ENCODE peak calls at places on chromosomes 3 and 15, in four cellular contexts. One of them, this sample, is unnamed.

GRCh38 chr3:1235526-1236120 is 142.8 kb downstream of the CNTN6 start:
- DNase-seq in A549: no peak
- DNase-seq in upper lobe of left lung: no peak
- DNase-seq in thoracic aorta: no peak
- DNase-seq in this sample: no peak

GRCh38 chr15:35289029-35289617 is 204.0 kb upstream of the NANOGP8 start:
- DNase-seq in A549: peak; percentile 42
- DNase-seq in upper lobe of left lung: no peak
- DNase-seq in thoracic aorta: no peak
- DNase-seq in this sample: no peak

GRCh38 chr15:81744364-81744763 is 301.5 kb downstream of the MEX3B start:
- DNase-seq in A549: no peak
- DNase-seq in upper lobe of left lung: no peak
- DNase-seq in thoracic aorta: no peak
- DNase-seq in this sample: no peak

GRCh38 chr3:23836536-23837230 is 30.9 kb downstream of the UBE2E1 start:
- DNase-seq in A549: no peak
- DNase-seq in upper lobe of left lung: no peak
- DNase-seq in thoracic aorta: no peak
- DNase-seq in this sample: no peak

GRCh38 chr3:127791221-127791913 is 30.9 kb downstream of the MGLL start:
- DNase-seq in A549: no peak
- DNase-seq in upper lobe of left lung: no peak
- DNase-seq in thoracic aorta: no peak
- DNase-seq in this sample: no peak

GRCh38 chr15:76208084-76208785 is 103.0 kb downstream of the ETFA start:
- DNase-seq in A549: no peak
- DNase-seq in upper lobe of left lung: no peak
- DNase-seq in thoracic aorta: no peak
- DNase-seq in this sample: peak; percentile 38

GRCh38 chr3:48413611-48414010 is 16.3 kb downstream of the PLXNB1 start:
- DNase-seq in A549: no peak
- DNase-seq in upper lobe of left lung: peak; percentile 62
- DNase-seq in thoracic aorta: no peak
- DNase-seq in this sample: no peak

GRCh38 chr15:94387854-94388441 is 156.6 kb downstream of the MCTP2 start:
- DNase-seq in A549: no peak
- DNase-seq in upper lobe of left lung: no peak
- DNase-seq in thoracic aorta: no peak
- DNase-seq in this sample: no peak

GRCh38 chr15:39837454-39837853 is 54.8 kb upstream of the FSIP1 start:
- DNase-seq in A549: no peak
- DNase-seq in upper lobe of left lung: no peak
- DNase-seq in thoracic aorta: no peak
- DNase-seq in this sample: no peak

GRCh38 chr15:88022711-88023110 is 233.8 kb downstream of the NTRK3 start:
- DNase-seq in A549: no peak
- DNase-seq in upper lobe of left lung: no peak
- DNase-seq in thoracic aorta: no peak
- DNase-seq in this sample: no peak

GRCh38 chr3:52277972-52278509 is 408 bp downstream of the WDR82 start:
- DNase-seq in A549: peak; percentile 33
- DNase-seq in upper lobe of left lung: no peak
- DNase-seq in thoracic aorta: no peak
- DNase-seq in this sample: no peak

GRCh38 chr15:61748529-61748928 is 311.7 kb downstream of the VPS13C start:
- DNase-seq in A549: no peak
- DNase-seq in upper lobe of left lung: no peak
- DNase-seq in thoracic aorta: no peak
- DNase-seq in this sample: no peak

GRCh38 chr15:40747685-40748631 is 7.1 kb downstream of the RMDN3 start:
- DNase-seq in A549: no peak
- DNase-seq in upper lobe of left lung: no peak
- DNase-seq in thoracic aorta: no peak
- DNase-seq in this sample: no peak

GRCh38 chr15:79025201-79025600 is 65.4 kb downstream of the RASGRF1 start:
- DNase-seq in A549: no peak
- DNase-seq in upper lobe of left lung: no peak
- DNase-seq in thoracic aorta: no peak
- DNase-seq in this sample: no peak

GRCh38 chr15:80474751-80475295 is 70.6 kb downstream of the ARNT2 start:
- DNase-seq in A549: no peak
- DNase-seq in upper lobe of left lung: no peak
- DNase-seq in thoracic aorta: no peak
- DNase-seq in this sample: no peak

DNA sequence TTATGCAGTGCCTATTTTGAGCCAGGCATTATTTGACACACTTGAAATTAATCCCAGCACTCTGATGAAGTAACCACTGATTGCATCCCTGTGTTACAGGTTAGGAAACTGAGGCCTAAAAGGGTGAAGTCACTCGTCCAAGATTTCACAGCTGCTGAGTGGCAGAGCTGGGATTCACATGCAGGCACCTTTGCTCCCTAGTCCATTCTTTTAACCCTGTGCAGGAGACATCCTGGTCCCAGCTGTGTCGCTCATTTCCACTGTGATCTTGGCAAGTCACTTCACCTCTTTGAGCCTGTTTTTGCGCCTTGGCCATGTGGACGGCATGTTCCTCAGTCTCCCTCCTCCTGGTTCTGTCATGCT is 70.5 kb downstream of the SMAD6 start:
- DNase-seq in A549: no peak
- DNase-seq in upper lobe of left lung: no peak
- DNase-seq in thoracic aorta: no peak
- DNase-seq in this sample: no peak
- H3K4me1 ChIP-seq in A549: peaks cover 96% of the 10 kb centered on the region
- H3K4me1 ChIP-seq in upper lobe of left lung: peaks cover 73% of the 10 kb centered on the region
- H3K4me1 ChIP-seq in thoracic aorta: peaks cover 22% of the 10 kb centered on the region
- H3K4me1 ChIP-seq in this sample: peaks cover 50% of the 10 kb centered on the region

GRCh38 chr3:12184541-12184940 is 25.8 kb upstream of the TIMP4 start:
- DNase-seq in A549: no peak
- DNase-seq in upper lobe of left lung: peak; percentile 25
- DNase-seq in thoracic aorta: no peak
- DNase-seq in this sample: peak; percentile 34
- H3K4me1 ChIP-seq in A549: peaks cover 27% of the 10 kb centered on the region
- H3K4me1 ChIP-seq in upper lobe of left lung: peaks cover 16% of the 10 kb centered on the region
- H3K4me1 ChIP-seq in thoracic aorta: peaks cover 35% of the 10 kb centered on the region
- H3K4me1 ChIP-seq in this sample: no peaks in the 10 kb centered on the region

DNA sequence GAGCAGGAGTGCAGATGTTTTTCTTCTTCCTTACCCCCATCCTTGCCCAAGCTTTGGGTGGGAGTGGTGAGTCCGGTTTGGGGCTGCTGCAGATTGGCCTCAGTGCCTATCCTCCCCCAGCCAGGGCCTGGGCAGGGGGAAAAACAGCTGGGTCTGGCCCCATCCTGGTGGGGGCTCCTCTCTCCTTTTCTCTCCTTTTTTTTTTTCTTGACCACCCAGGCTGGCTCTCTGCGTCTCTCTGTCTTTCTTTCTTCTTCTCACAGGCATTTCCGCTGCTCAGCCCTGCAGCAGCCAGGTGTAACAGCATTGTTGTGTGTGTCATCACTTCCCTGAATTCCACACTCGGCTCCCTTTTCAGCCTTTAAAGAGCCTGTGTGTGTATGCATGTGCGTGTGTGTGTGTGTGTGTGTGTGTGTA is 2.0 kb downstream of the FOXL2NB start:
- DNase-seq in A549: no peak
- DNase-seq in upper lobe of left lung: no peak
- DNase-seq in thoracic aorta: no peak
- DNase-seq in this sample: no peak
- H3K4me1 ChIP-seq in A549: peaks cover 3% of the 10 kb centered on the region
- H3K4me1 ChIP-seq in upper lobe of left lung: peaks cover 44% of the 10 kb centered on the region
- H3K4me1 ChIP-seq in thoracic aorta: peaks cover 21% of the 10 kb centered on the region
- H3K4me1 ChIP-seq in this sample: no peaks in the 10 kb centered on the region

DNA sequence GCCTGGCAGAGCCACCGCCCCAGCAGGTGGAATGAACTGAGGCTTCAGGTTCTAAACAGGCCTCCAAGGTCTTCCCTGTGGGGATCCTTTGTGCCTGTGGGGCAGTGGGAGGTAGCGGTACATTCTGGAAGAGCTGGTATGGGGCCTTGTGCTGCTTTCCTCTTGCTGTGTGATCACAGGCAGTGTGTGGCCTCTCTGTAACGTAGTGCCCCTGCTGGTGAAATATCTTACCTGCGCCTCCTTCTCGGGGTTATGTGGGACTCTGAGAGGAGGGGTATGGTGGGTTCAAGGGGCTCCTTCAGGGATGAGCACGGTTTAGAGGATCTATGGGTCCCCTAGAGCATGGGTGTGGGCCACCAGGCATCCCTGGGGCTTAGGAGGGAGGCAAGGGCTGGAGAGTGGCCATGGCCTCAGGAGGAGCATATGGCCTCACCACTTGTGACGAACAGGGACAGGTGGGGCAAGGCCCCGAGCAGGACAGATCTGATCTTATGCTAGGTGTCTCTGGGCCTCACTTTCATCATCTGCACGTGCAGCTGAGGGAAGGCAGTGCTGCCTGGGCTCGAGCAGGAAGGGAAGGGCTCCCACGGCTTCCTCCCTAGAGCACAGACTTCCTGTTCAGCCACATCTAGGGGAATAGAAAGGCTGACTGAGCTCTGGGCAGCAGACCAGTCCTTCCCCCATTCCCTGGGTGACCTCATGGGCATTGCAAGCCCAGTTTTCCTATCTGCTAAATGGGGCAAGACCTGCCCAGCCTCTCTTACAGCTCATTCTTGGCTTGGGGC is 1.9 kb upstream of the ALS2CL start:
- DNase-seq in A549: peak; percentile 31
- DNase-seq in upper lobe of left lung: no peak
- DNase-seq in thoracic aorta: no peak
- DNase-seq in this sample: peak; percentile 73
- H3K4me1 ChIP-seq in A549: peaks cover 27% of the 10 kb centered on the region
- H3K4me1 ChIP-seq in upper lobe of left lung: peaks cover 76% of the 10 kb centered on the region
- H3K4me1 ChIP-seq in thoracic aorta: peaks cover 51% of the 10 kb centered on the region
- H3K4me1 ChIP-seq in this sample: no peaks in the 10 kb centered on the region

GRCh38 chr3:64107154-64107553 is 83.9 kb upstream of the PSMD6 start:
- DNase-seq in A549: no peak
- DNase-seq in upper lobe of left lung: no peak
- DNase-seq in thoracic aorta: no peak
- DNase-seq in this sample: no peak

GRCh38 chr3:64111083-64111482 is 87.8 kb upstream of the PSMD6 start:
- DNase-seq in A549: no peak
- DNase-seq in upper lobe of left lung: no peak
- DNase-seq in thoracic aorta: no peak
- DNase-seq in this sample: no peak

GRCh38 chr3:64108281-64108680 is 85.0 kb upstream of the PSMD6 start:
- DNase-seq in A549: no peak
- DNase-seq in upper lobe of left lung: no peak
- DNase-seq in thoracic aorta: no peak
- DNase-seq in this sample: no peak

GRCh38 chr3:64109438-64109837 is 86.1 kb upstream of the PSMD6 start:
- DNase-seq in A549: no peak
- DNase-seq in upper lobe of left lung: no peak
- DNase-seq in thoracic aorta: no peak
- DNase-seq in this sample: no peak

GRCh38 chr3:64108784-64109317 is 85.6 kb upstream of the PSMD6 start:
- DNase-seq in A549: no peak
- DNase-seq in upper lobe of left lung: no peak
- DNase-seq in thoracic aorta: no peak
- DNase-seq in this sample: no peak
- H3K4me1 ChIP-seq in A549: peaks cover 38% of the 10 kb centered on the region
- H3K4me1 ChIP-seq in upper lobe of left lung: no peaks in the 10 kb centered on the region
- H3K4me1 ChIP-seq in thoracic aorta: no peaks in the 10 kb centered on the region
- H3K4me1 ChIP-seq in this sample: peaks cover 8% of the 10 kb centered on the region

GRCh38 chr15:25241241-25241801 is 197.5 kb downstream of the UBE3A start:
- DNase-seq in A549: no peak
- DNase-seq in upper lobe of left lung: no peak
- DNase-seq in thoracic aorta: no peak
- DNase-seq in this sample: no peak

GRCh38 chr15:25242166-25242879 is 196.5 kb downstream of the UBE3A start:
- DNase-seq in A549: no peak
- DNase-seq in upper lobe of left lung: no peak
- DNase-seq in thoracic aorta: no peak
- DNase-seq in this sample: peak; percentile 32

GRCh38 chr15:25239471-25240345 is 199.1 kb downstream of the UBE3A start:
- DNase-seq in A549: no peak
- DNase-seq in upper lobe of left lung: no peak
- DNase-seq in thoracic aorta: no peak
- DNase-seq in this sample: no peak

GRCh38 chr15:25238716-25239470 is 199.9 kb downstream of the UBE3A start:
- DNase-seq in A549: no peak
- DNase-seq in upper lobe of left lung: no peak
- DNase-seq in thoracic aorta: no peak
- DNase-seq in this sample: no peak

DNA sequence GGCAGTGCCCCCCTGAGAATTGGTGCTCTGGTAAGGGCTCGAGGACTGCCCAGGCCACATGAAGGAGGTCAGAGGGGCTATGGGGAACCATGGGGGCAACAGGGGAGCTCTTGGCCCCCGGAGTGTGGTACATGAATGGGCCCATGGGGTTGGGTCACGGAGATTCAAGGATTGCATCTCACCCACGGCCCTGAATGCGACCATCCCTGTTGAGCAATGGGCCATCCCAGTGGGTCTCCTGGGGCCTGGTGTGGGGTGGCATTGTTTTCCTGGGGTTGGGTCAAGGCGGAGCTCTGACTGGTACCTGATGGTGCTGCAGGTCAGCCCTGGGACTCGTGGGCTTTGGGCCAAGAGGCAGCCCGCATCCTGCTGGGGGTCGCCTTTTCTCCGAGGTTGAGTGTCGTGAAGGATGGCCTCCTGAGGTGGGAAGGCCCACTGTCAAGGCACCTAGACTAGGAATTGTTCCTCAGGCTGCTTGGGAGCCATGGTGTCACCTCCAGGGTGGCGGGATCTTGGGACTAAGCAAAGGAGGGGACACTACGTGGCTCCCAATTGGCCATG is 198.3 kb downstream of the UBE3A start:
- DNase-seq in A549: no peak
- DNase-seq in upper lobe of left lung: no peak
- DNase-seq in thoracic aorta: no peak
- DNase-seq in this sample: no peak
- H3K4me1 ChIP-seq in A549: no peaks in the 10 kb centered on the region
- H3K4me1 ChIP-seq in upper lobe of left lung: no peaks in the 10 kb centered on the region
- H3K4me1 ChIP-seq in thoracic aorta: no peaks in the 10 kb centered on the region
- H3K4me1 ChIP-seq in this sample: no peaks in the 10 kb centered on the region

GRCh38 chr3:14234197-14235002 is 55.8 kb downstream of the LSM3 start:
- DNase-seq in A549: no peak
- DNase-seq in upper lobe of left lung: no peak
- DNase-seq in thoracic aorta: no peak
- DNase-seq in this sample: peak; percentile 75
- H3K4me1 ChIP-seq in A549: no peaks in the 10 kb centered on the region
- H3K4me1 ChIP-seq in upper lobe of left lung: peaks cover 24% of the 10 kb centered on the region
- H3K4me1 ChIP-seq in thoracic aorta: no peaks in the 10 kb centered on the region
- H3K4me1 ChIP-seq in this sample: no peaks in the 10 kb centered on the region

This sample was measured in right atrium auricular region.